ENCODE peak calls at places on chromosome 15, in six cellular contexts. K is A172; S is activated CD4-positive, alpha-beta T cell treated with anti-CD3 and anti-CD28 coated beads, Interleukin-2, amount 50 U/mL, for 48 hours; L is GM23338; N is mucosa of gallbladder; I is neuronal stem cell. B is an unnamed sample.

GRCh38 chr15:91689377-91689776 is 164.1 kb upstream of the SLCO3A1 start:
- DNase-seq in N (no peak), K (no peak), L (no peak), S (no peak), I (no peak), B (no peak)

GRCh38 chr15:70320077-70320830 is 222.5 kb upstream of the TLE3 start:
- DNase-seq in N (no peak), I (no peak), L (no peak), K (no peak), S (no peak), B (no peak)

GRCh38 chr15:76492538-76492937 is 156.0 kb downstream of the ISL2 start:
- DNase-seq in I (no peak), L (no peak), N (no peak), S (no peak), K (no peak), B (no peak)

GRCh38 chr15:76346666-76347506 is 10.3 kb downstream of the ISL2 start:
- DNase-seq in L (peak; percentile 62), N (no peak), S (no peak), I (no peak), K (no peak), B (no peak)

GRCh38 chr15:47294765-47295259 is 422.5 kb upstream of the SEMA6D start:
- DNase-seq in K (no peak), I (no peak), L (no peak), S (no peak), N (no peak), B (no peak)

GRCh38 chr15:101526890-101527289 is 37.4 kb upstream of the PCSK6 start:
- DNase-seq in N (peak; percentile 7), L (no peak), K (no peak), S (no peak), I (no peak), B (no peak)

GRCh38 chr15:93895976-93896770 is 335.2 kb upstream of the MCTP2 start:
- DNase-seq in K (no peak), N (no peak), I (no peak), S (no peak), L (no peak), B (no peak)

GRCh38 chr15:37109952-37110630 is 9.7 kb upstream of the MEIS2 start:
- DNase-seq in K (no peak), L (peak; percentile 66), I (no peak), S (no peak), N (no peak), B (no peak)

GRCh38 chr15:73796266-73796939 is 43.3 kb upstream of the INSYN1 start:
- DNase-seq in S (no peak), I (no peak), L (no peak), K (no peak), N (no peak), B (peak; percentile 54)

GRCh38 chr15:57320543-57321220 is 55.6 kb upstream of the CGNL1 start:
- DNase-seq in L (no peak), S (no peak), K (no peak), I (no peak), N (no peak), B (peak; percentile 50)

GRCh38 chr15:29040367-29040745 is 154.6 kb downstream of the APBA2 start:
- DNase-seq in N (no peak), K (no peak), L (peak; percentile 14), S (no peak), I (peak; percentile 41), B (no peak)

GRCh38 chr15:37574985-37575384 is 359.5 kb upstream of the TMCO5A start:
- DNase-seq in L (no peak), N (no peak), I (no peak), K (no peak), S (no peak), B (no peak)

GRCh38 chr15:94930441-94930840 is 699.1 kb downstream of the MCTP2 start:
- DNase-seq in L (no peak), K (no peak), I (no peak), N (no peak), S (no peak), B (no peak)

GRCh38 chr15:78365931-78366330 is 25.8 kb downstream of the CRABP1 start:
- DNase-seq in S (no peak), L (no peak), N (peak; percentile 27), I (no peak), K (peak; percentile 25), B (no peak)

GRCh38 chr15:73601449-73602425 is 31.5 kb downstream of the NPTN start:
- DNase-seq in K (no peak), I (no peak), L (peak; percentile 38), N (peak; percentile 66), S (no peak), B (peak; percentile 34)

GRCh38 chr15:98451268-98451667 is 197.1 kb upstream of the IGF1R start:
- DNase-seq in K (no peak), N (no peak), S (no peak), I (no peak), L (peak; percentile 37), B (no peak)

GRCh38 chr15:95208071-95208470 is 976.7 kb downstream of the MCTP2 start:
- DNase-seq in N (no peak), L (no peak), S (no peak), K (no peak), I (no peak), B (no peak)

GRCh38 chr15:101011582-101011981 is 92.4 kb downstream of the LRRK1 start:
- DNase-seq in L (peak; percentile 16), N (peak; percentile 3), K (no peak), S (no peak), I (no peak), B (peak; percentile 7)

GRCh38 chr15:66802087-66803001 is 100.3 kb downstream of the SMAD6 start:
- DNase-seq in L (no peak), K (peak; percentile 63), N (no peak), S (no peak), I (no peak), B (no peak)

GRCh38 chr15:77688270-77689058 is 55.8 kb upstream of the LINGO1 start:
- DNase-seq in S (no peak), L (no peak), K (no peak), N (no peak), I (no peak), B (no peak)

GRCh38 chr15:37931321-37931720 is 3.1 kb upstream of the TMCO5A start:
- DNase-seq in N (no peak), L (no peak), S (no peak), I (no peak), K (no peak), B (no peak)

GRCh38 chr15:48352474-48353072 is 21.3 kb downstream of the DUT start:
- DNase-seq in K (peak; percentile 70), S (peak; percentile 51), L (peak; percentile 85), N (peak; percentile 58), I (peak; percentile 59), B (peak; percentile 77)

GRCh38 chr15:31434418-31435255 is 108.0 kb downstream of the KLF13 start:
- DNase-seq in L (peak; percentile 11), N (peak; percentile 62), S (peak; percentile 89), K (peak; percentile 41), I (no peak), B (peak; percentile 54)

GRCh38 chr15:80958818-80959495 is 30.7 kb downstream of the MESD start:
- DNase-seq in L (no peak), S (no peak), K (no peak), N (no peak), I (no peak), B (no peak)

GRCh38 chr15:52680041-52680391 is 828 bp upstream of the ATOSA start:
- DNase-seq in N (no peak), I (peak; percentile 14), S (no peak), K (peak; percentile 18), L (no peak), B (no peak)

GRCh38 chr15:75138016-75138999 is 63.4 kb upstream of the C15orf39 start:
- DNase-seq in L (no peak), K (no peak), N (no peak), S (no peak), I (no peak), B (peak; percentile 75)

GRCh38 chr15:34023932-34024331 is 15.1 kb downstream of the AVEN start:
- DNase-seq in L (no peak), I (no peak), S (no peak), N (no peak), K (no peak), B (no peak)